ENCODE peak calls at places on chromosome 15, in eight cellular contexts. N is psoas muscle; J is mucosa of gallbladder; I is fibroblast of gingiva; Y is activated naive CD4-positive, alpha-beta T cell treated with Interleukin-2 at 50 U/mL for 16 hours; Q is stromal cell of bone marrow; P is ELR; T is ecto neural progenitor cell. Z is an unnamed sample.

GRCh38 chr15:99466701-99467337 is 99.0 kb upstream of the MEF2A start:
- DNase-seq in P (no peak), I (no peak), N (no peak), T (no peak), Y (no peak), Q (no peak), J (no peak), Z (no peak)

GRCh38 chr15:97521894-97522293 is 438.6 kb upstream of the ARRDC4 start:
- DNase-seq in J (no peak), Y (no peak), I (no peak), P (peak; percentile 1), N (peak; percentile 76), T (peak; percentile 47), Q (no peak), Z (no peak)

GRCh38 chr15:70318996-70319465 is 221.3 kb upstream of the TLE3 start:
- DNase-seq in T (no peak), N (peak; percentile 73), Q (peak; percentile 63), Y (no peak), P (peak; percentile 64), I (peak; percentile 46), J (no peak), Z (no peak)

GRCh38 chr15:26260517-26261133 is 397.5 kb upstream of the ATP10A start:
- DNase-seq in P (peak; percentile 0), T (peak; percentile 62), I (no peak), N (peak; percentile 58), J (no peak), Y (peak; percentile 20), Q (peak; percentile 2), Z (no peak)

GRCh38 chr15:23565395-23566069 is at the start of gene MKRN3:
- DNase-seq in N (peak; percentile 70), Y (peak; percentile 31), P (peak; percentile 82), Q (peak; percentile 63), T (no peak), I (no peak), J (no peak), Z (no peak)

GRCh38 chr15:80549191-80549590 is 145.0 kb downstream of the ARNT2 start:
- DNase-seq in N (no peak), I (peak; percentile 58), P (peak; percentile 88), T (no peak), Q (peak; percentile 23), Y (no peak), J (no peak), Z (no peak)

GRCh38 chr15:31327674-31328424 is 1.2 kb downstream of the KLF13 start:
- DNase-seq in I (peak; percentile 55), N (peak; percentile 81), T (peak; percentile 66), Q (no peak), P (peak; percentile 45), J (peak; percentile 55), Y (peak; percentile 72), Z (no peak)

GRCh38 chr15:90174140-90174891 is 26.8 kb upstream of the SEMA4B start:
- DNase-seq in P (no peak), Q (peak; percentile 33), T (no peak), I (peak; percentile 89), Y (no peak), J (peak; percentile 82), N (peak; percentile 88), Z (no peak)

GRCh38 chr15:57861039-57861638 is 154.6 kb downstream of the POLR2M start:
- DNase-seq in Y (no peak), Q (peak; percentile 51), I (peak; percentile 53), T (no peak), J (peak; percentile 39), P (peak; percentile 74), N (no peak), Z (no peak)

GRCh38 chr15:93118904-93119303 is 29.9 kb upstream of the RGMA start:
- DNase-seq in I (no peak), T (no peak), Q (no peak), J (no peak), P (no peak), N (no peak), Y (no peak), Z (no peak)

GRCh38 chr15:73375755-73376305 is 7.1 kb upstream of the HCN4 start:
- DNase-seq in P (no peak), Q (no peak), Y (no peak), I (no peak), J (no peak), N (no peak), T (no peak), Z (no peak)

GRCh38 chr15:89822030-89822429 is 7.4 kb upstream of the ANPEP start:
- DNase-seq in T (no peak), P (peak; percentile 67), I (no peak), N (no peak), Y (no peak), Q (no peak), J (no peak), Z (no peak)

Z was measured in vagina.